ENCODE peak calls at places on chromosomes 12 and 14, in ten cellular contexts. F, E, R, J, B, I, V, O, M and S are unnamed samples.

GRCh38 chr14:104844306-104845032 is 20.6 kb upstream of the CEP170B start:
- DNase-seq in F (no peak), E (peak; percentile 61), R (no peak), J (peak; percentile 46), B (no peak), I (no peak), V (no peak), O (no peak), M (no peak), S (no peak)

GRCh38 chr12:98126637-98127335 is 388.6 kb upstream of the TMPO start:
- DNase-seq in F (no peak), E (no peak), R (peak; percentile 35), J (no peak), B (no peak), I (no peak), V (no peak), O (no peak), M (no peak), S (no peak)

GRCh38 chr14:99195602-99196309 is 76.2 kb downstream of the BCL11B start:
- DNase-seq in F (no peak), E (no peak), R (no peak), J (no peak), B (no peak), I (no peak), V (no peak), O (no peak), M (no peak), S (no peak)

GRCh38 chr12:111673503-111673902 is 12.3 kb downstream of the BRAP start:
- DNase-seq in F (no peak), E (no peak), R (peak; percentile 31), J (no peak), B (no peak), I (no peak), V (peak; percentile 59), O (no peak), M (peak; percentile 54), S (no peak)

GRCh38 chr14:97592341-97592980 is 795.3 kb downstream of the VRK1 start:
- DNase-seq in F (no peak), E (no peak), R (no peak), J (no peak), B (no peak), I (no peak), V (no peak), O (no peak), M (no peak), S (no peak)

GRCh38 chr14:26984318-26985177 is 386.7 kb upstream of the NOVA1 start:
- DNase-seq in F (peak; percentile 55), E (peak; percentile 77), R (peak; percentile 64), J (peak; percentile 67), B (no peak), I (peak; percentile 49), V (peak; percentile 80), O (peak; percentile 64), M (peak; percentile 81), S (peak; percentile 72)

GRCh38 chr14:104150201-104151027 is 12.0 kb downstream of the KIF26A start:
- DNase-seq in F (no peak), E (no peak), R (no peak), J (no peak), B (no peak), I (peak; percentile 63), V (no peak), O (no peak), M (peak; percentile 88), S (no peak)

GRCh38 chr14:35140718-35141581 is 18.6 kb downstream of the PRORP start:
- DNase-seq in F (no peak), E (no peak), R (peak; percentile 68), J (no peak), B (no peak), I (no peak), V (peak; percentile 56), O (no peak), M (no peak), S (no peak)

GRCh38 chr14:105881021-105881930 is 354.9 kb downstream of the TMEM121 start:
- DNase-seq in F (no peak), E (peak; percentile 45), R (no peak), J (peak; percentile 53), B (peak; percentile 30), I (no peak), V (no peak), O (peak; percentile 3), M (no peak), S (peak; percentile 6)

GRCh38 chr12:114041136-114041535 is 75.0 kb upstream of the RBM19 start:
- DNase-seq in F (no peak), E (no peak), R (no peak), J (no peak), B (no peak), I (no peak), V (no peak), O (no peak), M (no peak), S (no peak)

GRCh38 chr14:101595887-101596721 is 34.8 kb downstream of the DIO3 start:
- DNase-seq in F (no peak), E (no peak), R (no peak), J (no peak), B (no peak), I (peak; percentile 6), V (no peak), O (peak; percentile 14), M (no peak), S (no peak)

GRCh38 chr14:104227806-104228205 is 89.4 kb downstream of the KIF26A start:
- DNase-seq in F (no peak), E (no peak), R (no peak), J (no peak), B (no peak), I (no peak), V (no peak), O (no peak), M (no peak), S (no peak)

GRCh38 chr14:91241848-91242247 is 2.7 kb downstream of the GPR68 start:
- DNase-seq in F (no peak), E (no peak), R (no peak), J (no peak), B (no peak), I (no peak), V (no peak), O (no peak), M (no peak), S (no peak)

GRCh38 chr14:91244501-91244901 is at the start of gene GPR68:
- DNase-seq in F (no peak), E (peak; percentile 84), R (no peak), J (peak; percentile 77), B (no peak), I (peak; percentile 39), V (peak; percentile 50), O (peak; percentile 22), M (peak; percentile 43), S (peak; percentile 39)

GRCh38 chr14:91243098-91243483 is 1.4 kb downstream of the GPR68 start:
- DNase-seq in F (no peak), E (no peak), R (no peak), J (no peak), B (no peak), I (no peak), V (no peak), O (no peak), M (no peak), S (no peak)

GRCh38 chr14:91245029-91245428 is 525 bp upstream of the GPR68 start:
- DNase-seq in F (no peak), E (no peak), R (no peak), J (no peak), B (no peak), I (no peak), V (no peak), O (peak; percentile 48), M (no peak), S (no peak)

GRCh38 chr14:91242635-91243034 is 1.9 kb downstream of the GPR68 start:
- DNase-seq in F (no peak), E (no peak), R (no peak), J (no peak), B (no peak), I (no peak), V (no peak), O (no peak), M (no peak), S (no peak)
- H3K4me3 ChIP-seq in F (no peak overlapping the region), E (no peak overlapping the region), R (no peak overlapping the region), J (no peak overlapping the region), B (peak overlapping the region; percentile 27), I (no peak overlapping the region), V (no peak overlapping the region), O (no peak overlapping the region), M (no peak overlapping the region), S (no peak overlapping the region)

GRCh38 chr14:91924871-91925726 is 22.4 kb downstream of the FBLN5 start:
- DNase-seq in F (no peak), E (peak; percentile 66), R (no peak), J (peak; percentile 72), B (no peak), I (no peak), V (peak; percentile 63), O (no peak), M (no peak), S (no peak)
- TF ChIP-seq CTCF in F (no peak), E (no peak), R (peak; percentile 41), J (no peak), B (no peak), I (no peak), V (no peak), O (no peak), M (no peak), S (no peak)

DNA sequence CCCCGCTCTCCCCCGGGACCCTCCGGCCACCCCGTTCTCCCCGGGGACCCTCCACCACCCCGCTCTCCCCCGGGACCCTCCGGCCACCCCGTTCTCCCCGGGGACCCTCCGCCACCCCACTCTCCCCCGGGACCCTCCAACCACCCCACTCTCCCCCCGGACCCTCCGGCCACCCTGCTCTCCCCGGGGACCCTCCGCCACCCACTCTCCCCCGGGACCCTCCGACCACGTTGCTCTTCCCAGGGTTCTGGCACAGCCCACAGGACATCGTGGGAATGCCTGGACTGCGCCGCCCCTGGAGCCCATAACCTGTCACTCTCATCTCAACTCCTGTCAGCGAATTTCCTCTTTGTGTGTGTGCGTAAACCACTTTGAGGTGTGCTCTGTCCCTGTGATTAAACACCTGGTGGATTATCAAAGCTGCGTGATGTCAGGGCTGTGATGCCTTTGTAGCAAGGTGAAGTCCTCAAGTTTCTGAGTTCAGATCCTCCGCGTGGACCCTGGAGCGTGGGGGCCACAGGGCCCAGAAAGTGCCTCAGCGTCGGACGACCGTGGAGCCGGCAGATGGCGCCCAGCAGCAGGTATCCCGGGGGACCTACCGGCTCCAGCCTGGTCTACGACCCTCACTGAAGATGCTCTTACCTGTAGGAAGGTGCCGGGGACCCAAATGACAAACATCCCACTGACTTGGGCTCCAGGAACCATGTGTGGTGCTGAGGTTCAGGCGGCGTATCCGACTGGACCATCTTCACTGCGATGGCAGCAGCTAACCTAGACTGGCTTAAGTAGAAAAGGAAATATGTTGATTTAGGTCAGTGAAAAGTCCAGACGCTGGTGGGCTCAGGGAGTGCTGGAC is 63.2 kb upstream of the GALNT9 start:
- DNase-seq in F (no peak), E (no peak), R (no peak), J (peak; percentile 40), B (no peak), I (no peak), V (no peak), O (peak; percentile 2), M (no peak), S (no peak)
- H3K4me3 ChIP-seq in F (no peak overlapping the region), E (no peak overlapping the region), R (no peak overlapping the region), J (no peak overlapping the region), B (no peak overlapping the region), I (no peak overlapping the region), V (no peak overlapping the region), O (no peak overlapping the region), M (no peak overlapping the region), S (no peak overlapping the region)

DNA sequence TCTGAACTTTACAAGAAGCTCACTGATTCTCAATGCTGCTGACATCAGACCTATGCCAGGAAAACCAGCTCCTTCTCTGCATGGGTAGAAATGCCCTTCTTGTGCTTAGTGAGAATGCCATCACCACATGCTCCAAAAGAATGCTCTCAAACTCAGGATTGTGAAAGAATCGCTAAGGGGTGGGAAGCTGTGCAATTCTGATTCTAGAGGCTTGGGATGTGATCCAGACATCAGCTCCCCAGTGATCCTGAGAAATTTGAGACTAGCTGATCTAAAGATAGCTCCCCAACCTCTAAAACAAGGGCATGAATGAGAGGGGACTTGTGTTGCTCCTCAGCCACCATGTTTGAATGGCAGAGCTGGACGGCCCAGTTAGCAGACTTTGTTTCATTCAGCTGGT is 113.1 kb downstream of the DPF3 start:
- DNase-seq in F (peak; percentile 1), E (no peak), R (no peak), J (no peak), B (no peak), I (no peak), V (peak; percentile 71), O (no peak), M (no peak), S (no peak)
- TF ChIP-seq CTCF in F (no peak), E (no peak), R (no peak), J (no peak), B (no peak), I (no peak), V (no peak), O (no peak), M (no peak), S (no peak)